ENCODE peak calls at places on chromosomes 1 and 21, in six cellular contexts. N is SK-N-SH, K is H1, F is suprapubic skin, R is GM12878, Z is stomach. U is an unnamed sample.

GRCh38 chr1:225694151-225694603 is 41.3 kb upstream of the ENAH start:
- DNase-seq in N (peak; percentile 72), K (no peak), F (no peak), R (no peak), Z (peak; percentile 78), U (no peak)

GRCh38 chr1:24939040-24939439 is 9.0 kb upstream of the RUNX3 start:
- DNase-seq in N (no peak), K (no peak), F (no peak), R (no peak), Z (no peak), U (no peak)

GRCh38 chr1:75430526-75430925 is 180.4 kb downstream of the SLC44A5 start:
- DNase-seq in N (no peak), K (no peak), F (no peak), R (no peak), Z (no peak), U (no peak)

GRCh38 chr1:196723325-196724185 is 51.1 kb upstream of the CFHR3 start:
- DNase-seq in N (peak; percentile 12), K (peak; percentile 53), F (no peak), R (no peak), Z (peak; percentile 64), U (peak; percentile 55)

GRCh38 chr21:45280178-45280821 is 7.4 kb downstream of the POFUT2 start:
- DNase-seq in N (no peak), K (no peak), F (peak; percentile 65), R (no peak), Z (peak; percentile 13), U (no peak)

GRCh38 chr1:10033359-10033845 is 644 bp downstream of the UBE4B start:
- DNase-seq in N (no peak), K (no peak), F (no peak), R (no peak), Z (no peak), U (peak; percentile 25)

GRCh38 chr1:82086739-82087138 is 286.0 kb downstream of the ADGRL2 start:
- DNase-seq in N (no peak), K (no peak), F (no peak), R (no peak), Z (no peak), U (no peak)

GRCh38 chr1:205861540-205861939 is 11.6 kb upstream of the PM20D1 start:
- DNase-seq in N (no peak), K (no peak), F (no peak), R (no peak), Z (no peak), U (no peak)

GRCh38 chr1:27418326-27418761 is 25.9 kb downstream of the GPR3 start:
- DNase-seq in N (no peak), K (no peak), F (peak; percentile 70), R (no peak), Z (peak; percentile 71), U (peak; percentile 64)

GRCh38 chr1:12067900-12068821 is 5.1 kb downstream of the TNFRSF8 start:
- DNase-seq in N (no peak), K (peak; percentile 62), F (no peak), R (peak; percentile 91), Z (no peak), U (no peak)

GRCh38 chr1:116331523-116331922 is 41.5 kb upstream of the ATP1A1 start:
- DNase-seq in N (no peak), K (no peak), F (no peak), R (no peak), Z (no peak), U (no peak)

GRCh38 chr1:6110326-6110725 is 64.6 kb downstream of the KCNAB2 start:
- DNase-seq in N (no peak), K (no peak), F (no peak), R (no peak), Z (no peak), U (no peak)

GRCh38 chr1:57824535-57824934 is 400.7 kb upstream of the DAB1 start:
- DNase-seq in N (peak; percentile 23), K (no peak), F (no peak), R (no peak), Z (no peak), U (no peak)

GRCh38 chr1:195831789-195832188 is 776.5 kb downstream of the KCNT2 start:
- DNase-seq in N (no peak), K (no peak), F (no peak), R (no peak), Z (no peak), U (no peak)

GRCh38 chr1:91744973-91745648 is 140.8 kb downstream of the TGFBR3 start:
- DNase-seq in N (no peak), K (no peak), F (no peak), R (no peak), Z (no peak), U (no peak)

GRCh38 chr1:164977561-164977960 is 379.0 kb downstream of the LMX1A start:
- DNase-seq in N (no peak), K (no peak), F (no peak), R (no peak), Z (no peak), U (no peak)

GRCh38 chr21:45288441-45288841 is 746 bp upstream of the POFUT2 start:
- DNase-seq in N (no peak), K (no peak), F (peak; percentile 77), R (no peak), Z (peak; percentile 30), U (peak; percentile 34)

GRCh38 chr1:1302006-1302430 is 5.7 kb downstream of the ACAP3 start:
- DNase-seq in N (peak; percentile 63), K (no peak), F (no peak), R (no peak), Z (no peak), U (no peak)

GRCh38 chr1:31434101-31434871 is 21.3 kb downstream of the SERINC2 start:
- DNase-seq in N (no peak), K (no peak), F (peak; percentile 77), R (no peak), Z (peak; percentile 23), U (no peak)

GRCh38 chr1:155208406-155208655 is 164 bp upstream of the MTX1 start:
- DNase-seq in N (no peak), K (no peak), F (no peak), R (no peak), Z (no peak), U (no peak)

GRCh38 chr21:44337941-44338895 is 972 bp downstream of the CFAP410 start:
- DNase-seq in N (peak; percentile 90), K (no peak), F (no peak), R (no peak), Z (peak; percentile 66), U (peak; percentile 70)

GRCh38 chr1:220347654-220348175 is 75.5 kb upstream of the RAB3GAP2 start:
- DNase-seq in N (no peak), K (no peak), F (no peak), R (no peak), Z (no peak), U (no peak)

GRCh38 chr1:233421293-233421692 is 93.8 kb downstream of the MAP3K21 start:
- DNase-seq in N (no peak), K (no peak), F (no peak), R (no peak), Z (no peak), U (no peak)

GRCh38 chr1:204296431-204296988 is 63.2 kb downstream of the PLEKHA6 start:
- DNase-seq in N (no peak), K (no peak), F (no peak), R (no peak), Z (no peak), U (no peak)

GRCh38 chr1:31412205-31412604 is 808 bp upstream of the SERINC2 start:
- DNase-seq in N (no peak), K (no peak), F (no peak), R (no peak), Z (no peak), U (no peak)

GRCh38 chr1:65393345-65393744 is 27.1 kb upstream of the LEPR start:
- DNase-seq in N (no peak), K (no peak), F (no peak), R (peak; percentile 3), Z (no peak), U (no peak)

GRCh38 chr21:31159808-31160207 is 121.5 kb upstream of the KRTAP19-8 start:
- DNase-seq in N (no peak), K (no peak), F (no peak), R (no peak), Z (no peak), U (no peak)

GRCh38 chr1:61279570-61279969 is 197.2 kb downstream of the NFIA start:
- DNase-seq in N (no peak), K (no peak), F (no peak), R (no peak), Z (no peak), U (no peak)
- TF ChIP-seq EP300 in N (no peak), K (no peak), F (no peak), R (no peak), Z (no peak), U (no peak)

GRCh38 chr21:32524010-32524719 is 61.2 kb downstream of the TCP10L start:
- DNase-seq in N (no peak), K (no peak), F (no peak), R (no peak), Z (no peak), U (no peak)
- TF ChIP-seq POLR2AphosphoS5 in N (no peak), K (no peak), F (no peak), R (no peak), Z (no peak), U (no peak)

GRCh38 chr1:51518033-51518729 is 885 bp downstream of the EPS15 start:
- DNase-seq in N (no peak), K (no peak), F (peak; percentile 82), R (peak; percentile 61), Z (peak; percentile 49), U (peak; percentile 74)

GRCh38 chr1:51518730-51519047 is 377 bp downstream of the EPS15 start:
- DNase-seq in N (peak; percentile 82), K (no peak), F (peak; percentile 85), R (no peak), Z (peak; percentile 76), U (peak; percentile 80)

GRCh38 chr1:51519048-51519856 is at the start of gene EPS15:
- DNase-seq in N (peak; percentile 96), K (no peak), F (peak; percentile 93), R (no peak), Z (peak; percentile 89), U (peak; percentile 92)

GRCh38 chr1:51520700-51521248 is 1.7 kb upstream of the EPS15 start:
- DNase-seq in N (no peak), K (no peak), F (no peak), R (no peak), Z (no peak), U (no peak)

DNA sequence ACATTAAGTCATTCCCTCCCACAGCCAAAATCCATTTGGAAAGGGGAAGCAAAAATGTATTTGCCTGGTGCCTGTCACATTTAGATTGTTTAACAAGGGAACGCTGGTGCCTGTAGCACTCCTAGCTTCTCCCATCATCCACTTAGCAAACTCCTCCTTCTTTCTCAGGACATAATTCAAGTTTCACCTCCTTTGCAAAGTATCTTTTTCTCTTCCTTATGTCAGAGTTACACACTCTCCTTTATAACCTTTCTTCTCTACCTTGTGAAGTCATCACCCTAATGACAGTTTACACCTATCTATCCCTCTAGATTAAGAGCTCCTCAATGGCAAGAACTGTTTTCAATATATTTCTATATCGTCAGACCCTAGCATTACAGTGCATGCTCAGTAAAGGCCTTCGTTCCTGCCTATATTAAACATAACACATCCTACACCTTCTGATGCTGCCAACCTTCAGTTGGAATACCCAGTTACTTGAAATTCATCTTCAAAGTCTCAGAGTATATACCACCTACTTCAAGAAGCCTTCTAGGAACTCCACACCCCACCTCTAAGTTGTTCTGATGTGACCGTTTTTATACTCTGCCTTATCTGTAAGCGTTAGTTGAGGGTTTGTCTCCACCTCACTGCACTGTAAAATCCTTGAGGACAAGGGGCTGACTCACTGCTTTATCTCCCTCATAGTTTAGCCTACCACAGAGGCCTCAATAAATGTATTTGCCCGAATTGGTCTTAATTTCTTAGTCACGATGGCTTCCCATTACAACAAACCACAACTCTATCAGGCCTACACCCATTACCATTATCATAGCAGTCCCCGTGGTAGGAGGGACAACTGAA is 1.0 kb upstream of the EPS15 start:
- DNase-seq in N (no peak), K (no peak), F (no peak), R (no peak), Z (no peak), U (no peak)
- H3K4me3 ChIP-seq in N (no peak overlapping the region), K (no peak overlapping the region), F (no peak overlapping the region), R (no peak overlapping the region), Z (no peak overlapping the region), U (no peak overlapping the region)

GRCh38 chr1:61524206-61524605 is 200.7 kb downstream of the TM2D1 start:
- DNase-seq in N (peak; percentile 26), K (no peak), F (no peak), R (no peak), Z (no peak), U (no peak)
- TF ChIP-seq EP300 in N (peak; percentile 65), K (no peak), F (no peak), R (no peak), Z (no peak), U (no peak)